ENCODE peak calls at places on chromosomes 2 and 18, in five cellular contexts. One of them, this sample, is unnamed.

GRCh38 chr2:84782717-84783442 is 98.0 kb downstream of the TRABD2A start:
- DNase-seq in CD8-positive, alpha-beta T cell: no peak
- DNase-seq in GM12865: no peak
- DNase-seq in pancreas: no peak
- DNase-seq in cardiac fibroblast: no peak
- DNase-seq in this sample: peak

GRCh38 chr2:88087073-88087472 is 19.4 kb downstream of the SMYD1 start:
- DNase-seq in CD8-positive, alpha-beta T cell: no peak
- DNase-seq in GM12865: no peak
- DNase-seq in pancreas: no peak
- DNase-seq in cardiac fibroblast: no peak
- DNase-seq in this sample: no peak

GRCh38 chr2:105787376-105788318 is 42.9 kb downstream of the NCK2 start:
- DNase-seq in CD8-positive, alpha-beta T cell: peak
- DNase-seq in GM12865: peak
- DNase-seq in pancreas: no peak
- DNase-seq in cardiac fibroblast: no peak
- DNase-seq in this sample: peak

GRCh38 chr2:216351172-216351925 is 20.9 kb downstream of the MARCHF4 start:
- DNase-seq in CD8-positive, alpha-beta T cell: no peak
- DNase-seq in GM12865: no peak
- DNase-seq in pancreas: no peak
- DNase-seq in cardiac fibroblast: peak
- DNase-seq in this sample: no peak

GRCh38 chr18:36427369-36427768 is 129.9 kb downstream of the FHOD3 start:
- DNase-seq in CD8-positive, alpha-beta T cell: no peak
- DNase-seq in GM12865: no peak
- DNase-seq in pancreas: no peak
- DNase-seq in cardiac fibroblast: no peak
- DNase-seq in this sample: no peak

GRCh38 chr18:57889841-57890240 is 86.7 kb upstream of the ATP8B1 start:
- DNase-seq in CD8-positive, alpha-beta T cell: no peak
- DNase-seq in GM12865: no peak
- DNase-seq in pancreas: no peak
- DNase-seq in cardiac fibroblast: no peak
- DNase-seq in this sample: no peak

GRCh38 chr2:96541326-96541725 is 4.8 kb downstream of the ARID5A start:
- DNase-seq in CD8-positive, alpha-beta T cell: no peak
- DNase-seq in GM12865: no peak
- DNase-seq in pancreas: no peak
- DNase-seq in cardiac fibroblast: no peak
- DNase-seq in this sample: peak

GRCh38 chr2:24620936-24621335 is 129.9 kb downstream of the NCOA1 start:
- DNase-seq in CD8-positive, alpha-beta T cell: no peak
- DNase-seq in GM12865: no peak
- DNase-seq in pancreas: no peak
- DNase-seq in cardiac fibroblast: peak
- DNase-seq in this sample: no peak

GRCh38 chr18:54181856-54182612 is 42.4 kb downstream of the MBD2 start:
- DNase-seq in CD8-positive, alpha-beta T cell: no peak
- DNase-seq in GM12865: peak
- DNase-seq in pancreas: no peak
- DNase-seq in cardiac fibroblast: peak
- DNase-seq in this sample: peak

GRCh38 chr2:159574246-159574645 is 42.1 kb downstream of the BAZ2B start:
- DNase-seq in CD8-positive, alpha-beta T cell: no peak
- DNase-seq in GM12865: no peak
- DNase-seq in pancreas: no peak
- DNase-seq in cardiac fibroblast: peak
- DNase-seq in this sample: peak

GRCh38 chr2:68185541-68186164 is 28.0 kb downstream of the PNO1 start:
- DNase-seq in CD8-positive, alpha-beta T cell: peak
- DNase-seq in GM12865: peak
- DNase-seq in pancreas: no peak
- DNase-seq in cardiac fibroblast: peak
- DNase-seq in this sample: peak

GRCh38 chr2:38245114-38245641 is 131.9 kb downstream of the ATL2 start:
- DNase-seq in CD8-positive, alpha-beta T cell: no peak
- DNase-seq in GM12865: peak
- DNase-seq in pancreas: no peak
- DNase-seq in cardiac fibroblast: no peak
- DNase-seq in this sample: no peak

GRCh38 chr2:38935568-38936172 is 46.0 kb downstream of the ARHGEF33 start:
- DNase-seq in CD8-positive, alpha-beta T cell: no peak
- DNase-seq in GM12865: no peak
- DNase-seq in pancreas: no peak
- DNase-seq in cardiac fibroblast: peak
- DNase-seq in this sample: peak

GRCh38 chr2:65031341-65032015 is 24.7 kb upstream of the CEP68 start:
- DNase-seq in CD8-positive, alpha-beta T cell: no peak
- DNase-seq in GM12865: peak
- DNase-seq in pancreas: peak
- DNase-seq in cardiac fibroblast: peak
- DNase-seq in this sample: no peak

GRCh38 chr2:201680743-201681142 is 17.7 kb downstream of the MPP4 start:
- DNase-seq in CD8-positive, alpha-beta T cell: no peak
- DNase-seq in GM12865: peak
- DNase-seq in pancreas: no peak
- DNase-seq in cardiac fibroblast: no peak
- DNase-seq in this sample: peak

GRCh38 chr2:117065912-117066311 is 748.6 kb upstream of the DDX18 start:
- DNase-seq in CD8-positive, alpha-beta T cell: no peak
- DNase-seq in GM12865: no peak
- DNase-seq in pancreas: no peak
- DNase-seq in cardiac fibroblast: no peak
- DNase-seq in this sample: no peak

GRCh38 chr2:236512902-236513433 is 56.7 kb upstream of the ACKR3 start:
- DNase-seq in CD8-positive, alpha-beta T cell: peak
- DNase-seq in GM12865: peak
- DNase-seq in pancreas: peak
- DNase-seq in cardiac fibroblast: peak
- DNase-seq in this sample: peak

GRCh38 chr2:85017436-85018048 is 46.6 kb downstream of the KCMF1 start:
- DNase-seq in CD8-positive, alpha-beta T cell: no peak
- DNase-seq in GM12865: peak
- DNase-seq in pancreas: no peak
- DNase-seq in cardiac fibroblast: peak
- DNase-seq in this sample: no peak

GRCh38 chr2:229914182-229914581 is 7.6 kb downstream of the TRIP12 start:
- DNase-seq in CD8-positive, alpha-beta T cell: no peak
- DNase-seq in GM12865: peak
- DNase-seq in pancreas: no peak
- DNase-seq in cardiac fibroblast: peak
- DNase-seq in this sample: no peak

GRCh38 chr2:230898016-230898415 is 27.0 kb downstream of the GPR55 start:
- DNase-seq in CD8-positive, alpha-beta T cell: no peak
- DNase-seq in GM12865: no peak
- DNase-seq in pancreas: no peak
- DNase-seq in cardiac fibroblast: no peak
- DNase-seq in this sample: no peak

GRCh38 chr2:159807183-159808037 is 9.4 kb upstream of the CD302 start:
- DNase-seq in CD8-positive, alpha-beta T cell: no peak
- DNase-seq in GM12865: peak
- DNase-seq in pancreas: no peak
- DNase-seq in cardiac fibroblast: peak
- DNase-seq in this sample: peak

GRCh38 chr18:77057043-77057442 is 75.5 kb downstream of the MBP start:
- DNase-seq in CD8-positive, alpha-beta T cell: no peak
- DNase-seq in GM12865: no peak
- DNase-seq in pancreas: no peak
- DNase-seq in cardiac fibroblast: peak
- DNase-seq in this sample: peak

GRCh38 chr2:15943378-15943851 is 3.1 kb downstream of the MYCN start:
- DNase-seq in CD8-positive, alpha-beta T cell: no peak
- DNase-seq in GM12865: no peak
- DNase-seq in pancreas: no peak
- DNase-seq in cardiac fibroblast: no peak
- DNase-seq in this sample: no peak

DNA sequence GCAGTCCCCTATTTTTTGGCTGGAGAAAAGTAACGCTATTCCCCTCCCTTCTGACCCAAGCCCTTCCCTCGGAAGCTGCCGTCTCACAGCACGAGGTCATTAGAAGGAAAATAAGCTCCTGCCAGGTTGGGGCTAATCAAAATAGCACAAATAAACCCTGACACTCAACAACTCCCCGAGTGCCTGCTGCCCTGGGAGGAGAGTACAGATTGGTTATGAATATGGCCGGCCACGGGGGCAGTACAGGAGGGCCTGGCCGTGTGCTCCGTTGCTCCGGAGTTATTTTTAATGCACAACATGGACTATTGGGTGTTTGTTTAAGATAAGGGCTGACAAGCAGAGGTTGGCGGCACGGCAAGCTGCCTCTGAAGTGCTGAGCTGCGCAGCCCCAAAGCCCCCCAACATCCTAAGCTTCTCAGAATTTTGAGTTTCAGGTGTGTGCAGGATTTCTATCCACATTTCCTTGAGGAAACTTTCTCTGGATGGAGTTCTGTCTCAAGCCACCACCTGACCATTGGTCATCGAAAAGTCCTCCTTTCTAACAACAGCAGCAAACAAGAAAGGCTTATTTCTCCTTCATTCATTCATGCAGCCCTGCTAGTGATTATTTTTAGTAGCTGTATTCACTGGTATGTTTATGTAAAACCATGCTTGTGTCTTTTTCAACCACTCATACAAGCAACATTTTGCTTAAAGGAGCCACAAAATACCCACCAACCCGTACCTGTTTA is 58.7 kb downstream of the PAX3 start:
- DNase-seq in CD8-positive, alpha-beta T cell: no peak
- DNase-seq in GM12865: no peak
- DNase-seq in pancreas: no peak
- DNase-seq in cardiac fibroblast: no peak
- DNase-seq in this sample: no peak
- H3K4me3 ChIP-seq in CD8-positive, alpha-beta T cell: no peak
- H3K4me3 ChIP-seq in GM12865: no peak
- H3K4me3 ChIP-seq in pancreas: no peak
- H3K4me3 ChIP-seq in cardiac fibroblast: no peak
- H3K4me3 ChIP-seq in this sample: no peak

GRCh38 chr2:45650851-45651414 is 542 bp upstream of the PRKCE start:
- DNase-seq in CD8-positive, alpha-beta T cell: peak
- DNase-seq in GM12865: peak
- DNase-seq in pancreas: peak
- DNase-seq in cardiac fibroblast: peak
- DNase-seq in this sample: peak
- TF ChIP-seq CTCF in CD8-positive, alpha-beta T cell: peak
- TF ChIP-seq CTCF in GM12865: peak
- TF ChIP-seq CTCF in pancreas: no peak
- TF ChIP-seq CTCF in cardiac fibroblast: peak
- TF ChIP-seq CTCF in this sample: peak

DNA sequence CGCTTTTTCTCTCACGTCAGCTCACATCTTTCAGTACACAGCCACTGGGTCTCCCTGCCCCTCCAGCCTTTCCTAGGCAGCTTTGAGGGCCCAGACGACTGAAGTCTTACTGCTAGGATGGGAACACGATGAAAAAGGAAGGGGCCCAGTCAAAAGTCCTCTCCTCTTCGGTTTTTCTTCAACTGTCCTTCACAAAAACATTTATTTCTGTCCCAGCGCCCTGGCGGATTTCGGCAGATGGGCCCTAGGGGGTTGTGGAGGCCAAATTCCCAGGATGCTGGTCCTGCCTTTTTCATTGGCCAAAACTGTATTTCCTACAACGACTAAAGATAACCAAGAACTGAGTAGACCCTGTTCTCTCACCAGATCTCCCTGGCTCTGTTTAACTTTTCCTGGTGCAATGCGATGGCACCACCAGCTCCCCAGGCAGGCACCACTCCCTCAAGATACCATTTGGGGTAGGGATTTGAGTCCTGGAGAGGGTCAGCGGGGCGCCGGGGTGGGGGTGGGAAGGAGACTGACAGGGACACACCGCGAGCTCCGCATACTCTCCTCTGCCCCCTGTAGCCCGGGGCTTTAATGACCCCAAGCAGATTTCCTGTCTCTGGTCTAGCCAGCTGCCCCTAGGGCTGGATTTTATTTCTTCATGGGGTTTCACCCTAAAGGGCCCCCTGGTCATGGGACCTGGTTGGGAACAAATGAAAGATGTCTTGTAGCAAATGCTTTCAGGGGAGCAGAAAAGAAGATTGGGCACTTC is 7.4 kb downstream of the SIX2 start:
- DNase-seq in CD8-positive, alpha-beta T cell: no peak
- DNase-seq in GM12865: no peak
- DNase-seq in pancreas: no peak
- DNase-seq in cardiac fibroblast: no peak
- DNase-seq in this sample: no peak
- H3K4me3 ChIP-seq in CD8-positive, alpha-beta T cell: no peak
- H3K4me3 ChIP-seq in GM12865: no peak
- H3K4me3 ChIP-seq in pancreas: peak
- H3K4me3 ChIP-seq in cardiac fibroblast: peak
- H3K4me3 ChIP-seq in this sample: peak

GRCh38 chr2:100321181-100321880 is 970 bp downstream of the LONRF2 start:
- DNase-seq in CD8-positive, alpha-beta T cell: no peak
- DNase-seq in GM12865: no peak
- DNase-seq in pancreas: peak
- DNase-seq in cardiac fibroblast: peak
- DNase-seq in this sample: peak
- TF ChIP-seq CTCF in CD8-positive, alpha-beta T cell: no peak
- TF ChIP-seq CTCF in GM12865: no peak
- TF ChIP-seq CTCF in pancreas: peak
- TF ChIP-seq CTCF in cardiac fibroblast: no peak
- TF ChIP-seq CTCF in this sample: no peak

GRCh38 chr2:112600634-112601033 is 16.2 kb downstream of the CHCHD5 start:
- DNase-seq in CD8-positive, alpha-beta T cell: no peak
- DNase-seq in GM12865: no peak
- DNase-seq in pancreas: no peak
- DNase-seq in cardiac fibroblast: no peak
- DNase-seq in this sample: no peak
- H3K4me3 ChIP-seq in CD8-positive, alpha-beta T cell: no peak
- H3K4me3 ChIP-seq in GM12865: no peak
- H3K4me3 ChIP-seq in pancreas: no peak
- H3K4me3 ChIP-seq in cardiac fibroblast: no peak
- H3K4me3 ChIP-seq in this sample: no peak

GRCh38 chr2:136871424-136871823 is 106.1 kb downstream of the THSD7B start:
- DNase-seq in CD8-positive, alpha-beta T cell: no peak
- DNase-seq in GM12865: no peak
- DNase-seq in pancreas: no peak
- DNase-seq in cardiac fibroblast: no peak
- DNase-seq in this sample: no peak

GRCh38 chr2:136874258-136874657 is 108.9 kb downstream of the THSD7B start:
- DNase-seq in CD8-positive, alpha-beta T cell: no peak
- DNase-seq in GM12865: peak
- DNase-seq in pancreas: no peak
- DNase-seq in cardiac fibroblast: no peak
- DNase-seq in this sample: peak
- TF ChIP-seq CTCF in CD8-positive, alpha-beta T cell: no peak
- TF ChIP-seq CTCF in GM12865: peak
- TF ChIP-seq CTCF in pancreas: no peak
- TF ChIP-seq CTCF in cardiac fibroblast: peak
- TF ChIP-seq CTCF in this sample: peak

GRCh38 chr2:74072542-74072941 is 75.2 kb downstream of the BOLA3 start:
- DNase-seq in CD8-positive, alpha-beta T cell: no peak
- DNase-seq in GM12865: no peak
- DNase-seq in pancreas: no peak
- DNase-seq in cardiac fibroblast: peak
- DNase-seq in this sample: no peak
- H3K4me3 ChIP-seq in CD8-positive, alpha-beta T cell: no peak
- H3K4me3 ChIP-seq in GM12865: no peak
- H3K4me3 ChIP-seq in pancreas: no peak
- H3K4me3 ChIP-seq in cardiac fibroblast: no peak
- H3K4me3 ChIP-seq in this sample: no peak

GRCh38 chr18:32019251-32019943 is 772 bp downstream of the RNF125 start:
- DNase-seq in CD8-positive, alpha-beta T cell: peak
- DNase-seq in GM12865: peak
- DNase-seq in pancreas: peak
- DNase-seq in cardiac fibroblast: peak
- DNase-seq in this sample: peak
- TF ChIP-seq CTCF in CD8-positive, alpha-beta T cell: no peak
- TF ChIP-seq CTCF in GM12865: no peak
- TF ChIP-seq CTCF in pancreas: no peak
- TF ChIP-seq CTCF in cardiac fibroblast: no peak
- TF ChIP-seq CTCF in this sample: no peak

This sample was measured in fibroblast of mammary gland.